ENCODE peak calls at places on chromosomes 16 and 17, in five cellular contexts. One of them, this sample, is unnamed.

GRCh38 chr17:32912218-32912897 is 15.6 kb upstream of the TMEM98 start:
- DNase-seq in H1: no peak
- DNase-seq in neural progenitor cell: peak; percentile 39
- DNase-seq in heart right ventricle: peak; percentile 29
- DNase-seq in SJSA1: peak; percentile 41
- DNase-seq in this sample: peak; percentile 85

GRCh38 chr17:8360751-8361150 is 15.8 kb downstream of the KRABD2 start:
- DNase-seq in H1: no peak
- DNase-seq in heart right ventricle: no peak
- DNase-seq in SJSA1: no peak
- DNase-seq in neural progenitor cell: no peak
- DNase-seq in this sample: no peak

GRCh38 chr17:11503292-11503691 is 95.0 kb upstream of the DNAH9 start:
- DNase-seq in heart right ventricle: no peak
- DNase-seq in SJSA1: no peak
- DNase-seq in neural progenitor cell: peak; percentile 54
- DNase-seq in H1: no peak
- DNase-seq in this sample: no peak

GRCh38 chr16:3490911-3491629 is 4.2 kb downstream of the C16orf90 start:
- DNase-seq in SJSA1: no peak
- DNase-seq in H1: no peak
- DNase-seq in heart right ventricle: no peak
- DNase-seq in neural progenitor cell: no peak
- DNase-seq in this sample: no peak

GRCh38 chr16:14007460-14007859 is 63.7 kb upstream of the MRTFB start:
- DNase-seq in neural progenitor cell: no peak
- DNase-seq in heart right ventricle: no peak
- DNase-seq in SJSA1: no peak
- DNase-seq in H1: no peak
- DNase-seq in this sample: peak; percentile 75

GRCh38 chr17:45869676-45870341 is 24.5 kb upstream of the MAPT start:
- DNase-seq in H1: no peak
- DNase-seq in heart right ventricle: no peak
- DNase-seq in SJSA1: no peak
- DNase-seq in neural progenitor cell: no peak
- DNase-seq in this sample: no peak

GRCh38 chr16:52914428-52914827 is 138.3 kb downstream of the CHD9NB start:
- DNase-seq in SJSA1: no peak
- DNase-seq in H1: no peak
- DNase-seq in heart right ventricle: no peak
- DNase-seq in neural progenitor cell: no peak
- DNase-seq in this sample: no peak

GRCh38 chr17:65618516-65618915 is 57.1 kb upstream of the AXIN2 start:
- DNase-seq in H1: no peak
- DNase-seq in heart right ventricle: no peak
- DNase-seq in neural progenitor cell: no peak
- DNase-seq in SJSA1: no peak
- DNase-seq in this sample: no peak

GRCh38 chr17:28907709-28908475 is 5.0 kb upstream of the DHRS13 start:
- DNase-seq in heart right ventricle: no peak
- DNase-seq in SJSA1: no peak
- DNase-seq in H1: no peak
- DNase-seq in neural progenitor cell: no peak
- DNase-seq in this sample: no peak

GRCh38 chr16:56301391-56301850 is 110.1 kb downstream of the GNAO1 start:
- DNase-seq in H1: no peak
- DNase-seq in heart right ventricle: no peak
- DNase-seq in neural progenitor cell: no peak
- DNase-seq in SJSA1: peak; percentile 94
- DNase-seq in this sample: peak; percentile 30

GRCh38 chr16:66070140-66070887 is 296.2 kb upstream of the CDH5 start:
- DNase-seq in heart right ventricle: peak; percentile 68
- DNase-seq in H1: no peak
- DNase-seq in neural progenitor cell: no peak
- DNase-seq in SJSA1: no peak
- DNase-seq in this sample: peak; percentile 97

GRCh38 chr16:50497592-50497991 is 50.6 kb upstream of the NKD1 start:
- DNase-seq in SJSA1: no peak
- DNase-seq in H1: no peak
- DNase-seq in heart right ventricle: no peak
- DNase-seq in neural progenitor cell: no peak
- DNase-seq in this sample: no peak

GRCh38 chr16:19555938-19556778 is 655 bp downstream of the VPS35L start:
- DNase-seq in neural progenitor cell: peak; percentile 88
- DNase-seq in heart right ventricle: no peak
- DNase-seq in H1: peak; percentile 77
- DNase-seq in SJSA1: peak; percentile 64
- DNase-seq in this sample: peak; percentile 38

GRCh38 chr17:82883461-82884031 is 43.7 kb upstream of the ZNF750 start:
- DNase-seq in H1: no peak
- DNase-seq in neural progenitor cell: no peak
- DNase-seq in SJSA1: no peak
- DNase-seq in heart right ventricle: no peak
- DNase-seq in this sample: no peak

GRCh38 chr16:78967948-78968347 is 632.6 kb downstream of the MAF start:
- DNase-seq in heart right ventricle: no peak
- DNase-seq in SJSA1: no peak
- DNase-seq in neural progenitor cell: no peak
- DNase-seq in H1: no peak
- DNase-seq in this sample: no peak

GRCh38 chr16:78961464-78961863 is 639.1 kb downstream of the MAF start:
- DNase-seq in heart right ventricle: no peak
- DNase-seq in H1: no peak
- DNase-seq in neural progenitor cell: no peak
- DNase-seq in SJSA1: no peak
- DNase-seq in this sample: no peak

GRCh38 chr16:78957328-78958100 is 643.0 kb downstream of the MAF start:
- DNase-seq in heart right ventricle: no peak
- DNase-seq in neural progenitor cell: peak; percentile 88
- DNase-seq in H1: no peak
- DNase-seq in SJSA1: no peak
- DNase-seq in this sample: no peak

GRCh38 chr16:78962457-78962929 is 638.0 kb downstream of the MAF start:
- DNase-seq in heart right ventricle: no peak
- DNase-seq in H1: no peak
- DNase-seq in neural progenitor cell: no peak
- DNase-seq in SJSA1: no peak
- DNase-seq in this sample: no peak
- H3K27ac ChIP-seq in heart right ventricle: no peak overlapping the region
- H3K27ac ChIP-seq in H1: no peak overlapping the region
- H3K27ac ChIP-seq in neural progenitor cell: no peak overlapping the region
- H3K27ac ChIP-seq in SJSA1: no peak overlapping the region
- H3K27ac ChIP-seq in this sample: no peak overlapping the region

DNA sequence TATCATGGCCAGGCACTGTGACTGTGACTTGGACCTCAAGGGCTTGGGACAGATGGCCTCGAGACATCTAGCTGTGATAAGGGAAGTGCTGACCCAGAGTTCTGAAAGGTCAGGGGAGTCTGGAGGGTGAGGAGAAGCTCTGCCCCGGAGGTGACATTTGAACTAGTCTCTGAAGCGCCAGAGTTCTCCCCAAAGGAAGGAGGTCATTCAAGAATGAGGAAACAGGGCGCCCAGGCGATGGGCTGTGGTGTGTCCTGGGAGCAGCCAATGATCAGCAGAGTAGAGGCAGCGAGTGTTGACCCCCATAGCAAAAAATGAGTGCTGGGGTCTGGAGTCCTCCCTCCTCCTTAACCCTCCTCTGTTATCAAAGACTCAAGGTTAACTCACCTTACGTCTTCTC is 4.9 kb downstream of the STARD3 start:
- DNase-seq in neural progenitor cell: no peak
- DNase-seq in SJSA1: no peak
- DNase-seq in H1: no peak
- DNase-seq in heart right ventricle: no peak
- DNase-seq in this sample: no peak
- H3K4me1 ChIP-seq in neural progenitor cell: peaks cover 40% of the 10 kb centered on the region
- H3K4me1 ChIP-seq in SJSA1: peaks cover 14% of the 10 kb centered on the region
- H3K4me1 ChIP-seq in H1: peaks cover 17% of the 10 kb centered on the region
- H3K4me1 ChIP-seq in heart right ventricle: peaks cover 63% of the 10 kb centered on the region
- H3K4me1 ChIP-seq in this sample: peaks cover 44% of the 10 kb centered on the region

GRCh38 chr16:84340305-84341040 is 27.9 kb upstream of the ATP2C2 start:
- DNase-seq in SJSA1: no peak
- DNase-seq in neural progenitor cell: no peak
- DNase-seq in H1: no peak
- DNase-seq in heart right ventricle: no peak
- DNase-seq in this sample: peak; percentile 21
- H3K36me3 ChIP-seq in SJSA1: no peaks in the 10 kb centered on the region
- H3K36me3 ChIP-seq in neural progenitor cell: no peaks in the 10 kb centered on the region
- H3K36me3 ChIP-seq in H1: no peaks in the 10 kb centered on the region
- H3K36me3 ChIP-seq in heart right ventricle: no peaks in the 10 kb centered on the region
- H3K36me3 ChIP-seq in this sample: no peaks in the 10 kb centered on the region

DNA sequence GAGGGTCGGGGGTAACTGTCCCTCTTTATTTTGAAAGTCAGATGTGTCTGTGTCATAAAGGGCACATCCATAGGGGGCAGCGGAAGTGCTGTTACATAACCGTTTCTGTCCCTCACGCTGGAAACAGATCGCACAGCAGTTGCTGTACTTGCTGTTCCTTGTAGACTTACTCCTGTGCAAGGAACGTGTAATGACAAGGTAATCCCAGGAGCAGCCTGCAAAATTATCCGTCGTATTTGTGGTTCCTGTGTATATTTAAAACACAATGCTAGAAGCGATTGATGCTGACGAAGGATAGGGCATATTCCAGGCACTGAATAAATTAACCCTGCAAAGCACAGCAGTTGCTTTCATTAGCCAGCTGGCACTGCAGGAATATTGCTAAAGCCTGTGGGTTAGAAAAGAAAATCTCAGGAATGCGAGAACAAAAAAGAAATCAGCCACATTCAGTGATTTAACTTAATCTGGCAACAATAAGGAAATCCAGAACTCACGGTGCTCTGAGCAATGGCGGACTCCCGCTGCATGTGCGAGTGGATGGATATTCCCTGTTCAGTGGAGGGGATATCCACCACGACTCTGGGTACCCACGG is 76.2 kb downstream of the SPECC1 start:
- DNase-seq in H1: no peak
- DNase-seq in heart right ventricle: no peak
- DNase-seq in neural progenitor cell: peak; percentile 41
- DNase-seq in SJSA1: no peak
- DNase-seq in this sample: no peak
- H3K27ac ChIP-seq in H1: no peak overlapping the region
- H3K27ac ChIP-seq in heart right ventricle: peak overlapping the region; percentile 96
- H3K27ac ChIP-seq in neural progenitor cell: no peak overlapping the region
- H3K27ac ChIP-seq in SJSA1: no peak overlapping the region
- H3K27ac ChIP-seq in this sample: no peak overlapping the region